ENCODE peak calls at places on chromosomes 13 and 19, in six cellular contexts. L, N, C, F, J and Y are unnamed samples.
A peak's percentile ranks its signal among the peaks of the same experiment; 100 is the strongest.

GRCh38 chr19:48616041-48616436 is 1.2 kb upstream of the FAM83E start:
- DNase-seq in F (no peak), J (no peak), C (no peak), L (no peak), N (no peak), Y (no peak)

GRCh38 chr19:4197625-4198466 is 15.4 kb downstream of the ANKRD24 start:
- DNase-seq in J (no peak), F (no peak), L (no peak), C (peak; percentile 39), N (no peak), Y (no peak)

GRCh38 chr19:43534811-43535761 is 2.1 kb downstream of the ZNF575 start:
- DNase-seq in N (peak; percentile 66), L (peak; percentile 35), F (peak; percentile 54), C (peak; percentile 59), J (no peak), Y (peak; percentile 34)

GRCh38 chr13:75364131-75364713 is 117.7 kb downstream of the TBC1D4 start:
- DNase-seq in N (peak; percentile 42), F (no peak), C (no peak), J (no peak), L (no peak), Y (no peak)

GRCh38 chr19:991174-991931 is 7.2 kb downstream of the WDR18 start:
- DNase-seq in L (no peak), C (no peak), F (peak; percentile 81), N (no peak), J (no peak), Y (peak; percentile 41)

GRCh38 chr13:107370036-107370785 is 802.3 kb upstream of the ARGLU1 start:
- DNase-seq in N (peak; percentile 83), F (no peak), C (no peak), L (no peak), J (no peak), Y (no peak)

GRCh38 chr13:73355134-73355533 is 296.3 kb downstream of the KLF5 start:
- DNase-seq in N (no peak), F (no peak), J (no peak), L (no peak), C (no peak), Y (no peak)

GRCh38 chr13:67298297-67298696 is 68.2 kb upstream of the PCDH9 start:
- DNase-seq in F (no peak), N (no peak), C (no peak), L (no peak), J (no peak), Y (no peak)

GRCh38 chr19:6828698-6829633 is 56.5 kb downstream of the VAV1 start:
- DNase-seq in J (peak; percentile 8), F (peak; percentile 87), C (peak; percentile 78), N (no peak), L (no peak), Y (peak; percentile 49)

GRCh38 chr13:79287994-79288795 is 117.9 kb downstream of the RBM26 start:
- DNase-seq in F (no peak), J (no peak), C (no peak), L (no peak), N (no peak), Y (no peak)

GRCh38 chr19:10334340-10335148 is 1.2 kb upstream of the RAVER1 start:
- DNase-seq in C (peak; percentile 66), F (peak; percentile 97), L (peak; percentile 93), J (no peak), N (peak; percentile 98), Y (peak; percentile 99)

GRCh38 chr13:21175656-21176194 is 627 bp downstream of the SKA3 start:
- DNase-seq in C (no peak), N (no peak), J (no peak), F (peak; percentile 15), L (peak; percentile 6), Y (no peak)

GRCh38 chr13:98482476-98483444 is 94.1 kb downstream of the STK24 start:
- DNase-seq in L (no peak), F (no peak), C (no peak), N (peak; percentile 87), J (no peak), Y (peak; percentile 59)

GRCh38 chr19:1860821-1861598 is 2.4 kb downstream of the KLF16 start:
- DNase-seq in C (no peak), L (no peak), F (no peak), J (no peak), N (no peak), Y (no peak)

GRCh38 chr19:23312515-23312914 is 62.3 kb upstream of the ZNF724 start:
- DNase-seq in L (no peak), C (no peak), N (no peak), J (no peak), F (no peak), Y (no peak)

GRCh38 chr13:62278271-62278670 is 862.6 kb upstream of the PCDH20 start:
- DNase-seq in N (no peak), J (no peak), C (no peak), F (no peak), L (no peak), Y (no peak)

GRCh38 chr19:34041922-34042521 is 130.3 kb upstream of the LSM14A start:
- DNase-seq in N (peak; percentile 41), L (peak; percentile 36), J (no peak), F (peak; percentile 72), C (peak; percentile 70), Y (peak; percentile 70)

GRCh38 chr13:51152713-51153112 is 41.6 kb upstream of the C13orf42 start:
- DNase-seq in C (no peak), J (no peak), N (no peak), F (no peak), L (no peak), Y (peak; percentile 11)

GRCh38 chr19:34336781-34337271 is 28.2 kb upstream of the GPI start:
- DNase-seq in C (peak; percentile 46), F (peak; percentile 42), N (peak; percentile 68), L (no peak), J (no peak), Y (peak; percentile 35)

GRCh38 chr19:58514564-58515020 is 2.8 kb upstream of the SLC27A5 start:
- DNase-seq in L (no peak), N (no peak), C (no peak), J (no peak), F (no peak), Y (no peak)
- H3K4me3 ChIP-seq in L (peak overlapping the region; percentile 69), N (peak overlapping the region; percentile 8), C (peak overlapping the region; percentile 44), J (peak overlapping the region; percentile 72), F (peak overlapping the region; percentile 53), Y (peak overlapping the region; percentile 91)

DNA sequence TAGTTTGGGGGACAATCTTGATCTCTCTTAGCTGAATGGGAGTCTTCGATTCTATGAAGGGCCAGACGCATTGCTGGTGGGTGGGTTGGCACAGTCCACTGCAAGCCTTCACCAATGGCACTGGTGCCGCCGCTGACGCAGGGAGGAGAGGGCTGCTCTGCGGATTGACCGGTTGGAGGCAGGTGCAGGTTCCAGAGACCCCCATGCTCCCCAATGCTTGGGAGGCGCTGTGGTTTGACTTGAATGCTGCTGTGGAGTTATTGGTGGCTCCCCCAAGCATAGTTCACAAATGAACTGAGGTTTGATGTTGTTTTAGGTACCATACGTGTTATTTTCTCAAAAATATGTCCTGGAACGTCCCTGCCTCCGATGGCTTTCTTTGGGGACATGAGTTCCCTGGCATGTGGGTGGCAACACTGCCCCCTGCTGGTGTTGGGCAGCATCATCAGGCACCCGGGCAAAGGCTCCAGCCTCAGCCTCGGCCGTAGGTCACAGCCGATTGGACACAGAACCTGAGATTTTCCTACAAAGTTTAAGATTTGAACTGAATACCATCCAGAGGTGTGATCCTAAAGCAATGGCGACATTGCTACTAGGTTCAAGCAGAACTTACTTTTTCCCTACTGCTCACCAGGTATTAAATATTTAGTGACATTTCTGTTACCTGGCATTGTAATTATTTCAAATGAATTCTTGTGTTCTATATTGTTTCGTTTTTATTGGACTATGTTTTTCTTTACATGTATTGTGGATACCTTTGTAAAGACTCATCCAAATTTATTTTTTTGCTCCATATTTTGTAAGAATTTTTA is 95.5 kb downstream of the ANKRD10 start:
- DNase-seq in J (peak; percentile 39), N (peak; percentile 74), F (peak; percentile 81), C (peak; percentile 74), L (peak; percentile 54), Y (peak; percentile 82)
- TF ChIP-seq MAX in J (no peak), N (no peak), F (no peak), C (peak; percentile 35), L (peak; percentile 22), Y (peak; percentile 80)

GRCh38 chr13:88937381-88937780 is 1266.2 kb downstream of the SLITRK5 start:
- DNase-seq in C (no peak), J (no peak), L (no peak), F (no peak), N (no peak), Y (no peak)
- TF ChIP-seq MYC in C (no peak), J (no peak), L (no peak), F (no peak), N (no peak), Y (no peak)

DNA sequence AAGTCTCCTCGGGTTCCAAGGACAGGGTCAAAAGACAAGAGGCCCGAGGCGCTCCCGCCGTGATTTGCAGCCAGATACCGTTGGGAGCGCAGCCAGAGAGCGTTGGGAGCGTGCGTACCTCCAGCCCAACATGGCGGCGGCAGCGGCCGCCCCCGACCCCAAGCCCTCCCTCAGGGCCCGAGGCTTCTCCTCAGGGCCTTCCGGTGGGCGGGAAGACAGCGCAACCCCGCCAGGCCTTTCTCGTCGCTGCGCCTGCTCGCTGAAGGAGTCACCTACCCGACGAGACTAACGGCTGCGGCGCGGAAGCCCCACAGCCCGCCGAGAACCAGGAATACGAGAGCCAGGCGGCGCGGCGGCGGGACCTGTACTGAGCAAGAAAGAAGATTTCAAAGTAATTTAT is 3.2 kb upstream of the ZNF850 start:
- DNase-seq in N (peak; percentile 29), F (no peak), C (no peak), J (no peak), L (no peak), Y (no peak)
- H3K4me3 ChIP-seq in N (no peak overlapping the region), F (no peak overlapping the region), C (no peak overlapping the region), J (no peak overlapping the region), L (no peak overlapping the region), Y (no peak overlapping the region)

DNA sequence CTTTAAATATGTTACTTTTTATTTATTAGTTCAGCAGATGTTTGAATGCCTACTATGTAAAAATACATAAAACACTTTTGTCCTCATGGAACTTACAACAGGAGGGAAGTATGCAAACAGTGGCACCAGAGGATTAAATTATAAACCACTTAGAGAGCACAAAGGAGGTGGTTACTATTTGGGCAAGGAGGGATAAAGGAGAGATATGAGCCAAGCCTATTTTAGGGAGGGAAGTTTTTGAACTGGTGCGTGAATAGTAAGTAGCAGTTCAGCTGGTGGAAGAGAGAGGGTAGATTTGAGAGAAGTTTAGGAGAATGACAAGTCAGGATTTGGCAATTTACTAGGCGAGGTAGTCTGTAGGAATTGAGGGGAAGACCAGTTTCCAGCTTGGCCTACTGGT is 8.6 kb downstream of the AKAP11 start:
- DNase-seq in F (no peak), N (no peak), C (no peak), J (no peak), L (no peak), Y (no peak)
- TF ChIP-seq MAX in F (no peak), N (no peak), C (no peak), J (no peak), L (no peak), Y (no peak)